ENCODE peak calls at places on chromosomes 3 and 15, in nine cellular contexts. One of them, this sample, is unnamed.

GRCh38 chr15:94174399-94174802 is 57.0 kb upstream of the MCTP2 start:
- DNase-seq in fibroblast of the aortic adventitia: no peak
- DNase-seq in kidney epithelial cell: peak
- DNase-seq in Peyer's patch: no peak
- DNase-seq in ovary: no peak
- DNase-seq in mammary epithelial cell: peak
- DNase-seq in uterus: no peak
- DNase-seq in hepatocyte: no peak
- DNase-seq in heart right ventricle: no peak
- DNase-seq in this sample: no peak

GRCh38 chr15:62847900-62848489 is 194.6 kb upstream of the TPM1 start:
- DNase-seq in fibroblast of the aortic adventitia: peak
- DNase-seq in kidney epithelial cell: no peak
- DNase-seq in Peyer's patch: peak
- DNase-seq in ovary: peak
- DNase-seq in mammary epithelial cell: peak
- DNase-seq in uterus: peak
- DNase-seq in hepatocyte: peak
- DNase-seq in heart right ventricle: peak
- DNase-seq in this sample: peak

GRCh38 chr3:164450276-164450905 is 627.9 kb downstream of the SI start:
- DNase-seq in fibroblast of the aortic adventitia: peak
- DNase-seq in kidney epithelial cell: no peak
- DNase-seq in Peyer's patch: no peak
- DNase-seq in ovary: no peak
- DNase-seq in mammary epithelial cell: no peak
- DNase-seq in uterus: peak
- DNase-seq in hepatocyte: no peak
- DNase-seq in heart right ventricle: no peak
- DNase-seq in this sample: no peak

GRCh38 chr3:157142315-157142714 is 17.6 kb downstream of the CCNL1 start:
- DNase-seq in fibroblast of the aortic adventitia: no peak
- DNase-seq in kidney epithelial cell: no peak
- DNase-seq in Peyer's patch: no peak
- DNase-seq in ovary: no peak
- DNase-seq in mammary epithelial cell: no peak
- DNase-seq in uterus: no peak
- DNase-seq in hepatocyte: no peak
- DNase-seq in heart right ventricle: no peak
- DNase-seq in this sample: no peak

GRCh38 chr3:50714953-50715352 is 40.2 kb downstream of the DOCK3 start:
- DNase-seq in fibroblast of the aortic adventitia: no peak
- DNase-seq in kidney epithelial cell: no peak
- DNase-seq in Peyer's patch: no peak
- DNase-seq in ovary: no peak
- DNase-seq in mammary epithelial cell: peak
- DNase-seq in uterus: no peak
- DNase-seq in hepatocyte: peak
- DNase-seq in heart right ventricle: no peak
- DNase-seq in this sample: no peak

GRCh38 chr15:45314960-45315359 is 62.9 kb downstream of the SLC28A2 start:
- DNase-seq in fibroblast of the aortic adventitia: peak
- DNase-seq in kidney epithelial cell: no peak
- DNase-seq in Peyer's patch: no peak
- DNase-seq in ovary: no peak
- DNase-seq in mammary epithelial cell: no peak
- DNase-seq in uterus: no peak
- DNase-seq in hepatocyte: peak
- DNase-seq in heart right ventricle: no peak
- DNase-seq in this sample: no peak

GRCh38 chr3:57145852-57146251 is 19.3 kb downstream of the IL17RD start:
- DNase-seq in fibroblast of the aortic adventitia: no peak
- DNase-seq in kidney epithelial cell: no peak
- DNase-seq in Peyer's patch: no peak
- DNase-seq in ovary: no peak
- DNase-seq in mammary epithelial cell: no peak
- DNase-seq in uterus: no peak
- DNase-seq in hepatocyte: no peak
- DNase-seq in heart right ventricle: no peak
- DNase-seq in this sample: no peak

GRCh38 chr15:89728254-89728653 is 22.8 kb downstream of the MESP1 start:
- DNase-seq in fibroblast of the aortic adventitia: peak
- DNase-seq in kidney epithelial cell: no peak
- DNase-seq in Peyer's patch: no peak
- DNase-seq in ovary: no peak
- DNase-seq in mammary epithelial cell: no peak
- DNase-seq in uterus: peak
- DNase-seq in hepatocyte: peak
- DNase-seq in heart right ventricle: no peak
- DNase-seq in this sample: no peak

GRCh38 chr3:188365184-188365583 is 211.2 kb downstream of the LPP start:
- DNase-seq in fibroblast of the aortic adventitia: no peak
- DNase-seq in kidney epithelial cell: no peak
- DNase-seq in Peyer's patch: no peak
- DNase-seq in ovary: no peak
- DNase-seq in mammary epithelial cell: no peak
- DNase-seq in uterus: no peak
- DNase-seq in hepatocyte: no peak
- DNase-seq in heart right ventricle: no peak
- DNase-seq in this sample: no peak

GRCh38 chr3:48623851-48624547 is 2.4 kb upstream of the TMEM89 start:
- DNase-seq in fibroblast of the aortic adventitia: no peak
- DNase-seq in kidney epithelial cell: no peak
- DNase-seq in Peyer's patch: no peak
- DNase-seq in ovary: no peak
- DNase-seq in mammary epithelial cell: no peak
- DNase-seq in uterus: no peak
- DNase-seq in hepatocyte: no peak
- DNase-seq in heart right ventricle: no peak
- DNase-seq in this sample: no peak

GRCh38 chr3:154229217-154229590 is 95.1 kb downstream of the DHX36 start:
- DNase-seq in fibroblast of the aortic adventitia: no peak
- DNase-seq in kidney epithelial cell: no peak
- DNase-seq in Peyer's patch: no peak
- DNase-seq in ovary: no peak
- DNase-seq in mammary epithelial cell: peak
- DNase-seq in uterus: no peak
- DNase-seq in hepatocyte: peak
- DNase-seq in heart right ventricle: no peak
- DNase-seq in this sample: no peak

GRCh38 chr3:37097776-37098175 is 76.6 kb downstream of the LRRFIP2 start:
- DNase-seq in fibroblast of the aortic adventitia: no peak
- DNase-seq in kidney epithelial cell: no peak
- DNase-seq in Peyer's patch: no peak
- DNase-seq in ovary: no peak
- DNase-seq in mammary epithelial cell: no peak
- DNase-seq in uterus: no peak
- DNase-seq in hepatocyte: no peak
- DNase-seq in heart right ventricle: no peak
- DNase-seq in this sample: no peak

GRCh38 chr3:147120029-147120428 is 286.3 kb downstream of the ZIC4 start:
- DNase-seq in fibroblast of the aortic adventitia: peak
- DNase-seq in kidney epithelial cell: no peak
- DNase-seq in Peyer's patch: no peak
- DNase-seq in ovary: no peak
- DNase-seq in mammary epithelial cell: no peak
- DNase-seq in uterus: no peak
- DNase-seq in hepatocyte: peak
- DNase-seq in heart right ventricle: no peak
- DNase-seq in this sample: no peak

GRCh38 chr3:132972333-132972732 is 65.9 kb upstream of the TMEM108 start:
- DNase-seq in fibroblast of the aortic adventitia: no peak
- DNase-seq in kidney epithelial cell: no peak
- DNase-seq in Peyer's patch: no peak
- DNase-seq in ovary: no peak
- DNase-seq in mammary epithelial cell: peak
- DNase-seq in uterus: no peak
- DNase-seq in hepatocyte: no peak
- DNase-seq in heart right ventricle: no peak
- DNase-seq in this sample: no peak

GRCh38 chr15:75214293-75215096 is 12.8 kb downstream of the C15orf39 start:
- DNase-seq in fibroblast of the aortic adventitia: no peak
- DNase-seq in kidney epithelial cell: no peak
- DNase-seq in Peyer's patch: no peak
- DNase-seq in ovary: peak
- DNase-seq in mammary epithelial cell: no peak
- DNase-seq in uterus: no peak
- DNase-seq in hepatocyte: no peak
- DNase-seq in heart right ventricle: no peak
- DNase-seq in this sample: no peak

GRCh38 chr15:64611085-64611484 is 150.7 kb downstream of the ZNF609 start:
- DNase-seq in fibroblast of the aortic adventitia: no peak
- DNase-seq in kidney epithelial cell: no peak
- DNase-seq in Peyer's patch: no peak
- DNase-seq in ovary: no peak
- DNase-seq in mammary epithelial cell: no peak
- DNase-seq in uterus: no peak
- DNase-seq in hepatocyte: no peak
- DNase-seq in heart right ventricle: no peak
- DNase-seq in this sample: no peak

GRCh38 chr15:64614519-64614918 is 154.1 kb downstream of the ZNF609 start:
- DNase-seq in fibroblast of the aortic adventitia: no peak
- DNase-seq in kidney epithelial cell: no peak
- DNase-seq in Peyer's patch: no peak
- DNase-seq in ovary: no peak
- DNase-seq in mammary epithelial cell: no peak
- DNase-seq in uterus: no peak
- DNase-seq in hepatocyte: no peak
- DNase-seq in heart right ventricle: no peak
- DNase-seq in this sample: no peak

GRCh38 chr15:64610257-64610919 is 150.0 kb downstream of the ZNF609 start:
- DNase-seq in fibroblast of the aortic adventitia: no peak
- DNase-seq in kidney epithelial cell: no peak
- DNase-seq in Peyer's patch: no peak
- DNase-seq in ovary: peak
- DNase-seq in mammary epithelial cell: no peak
- DNase-seq in uterus: no peak
- DNase-seq in hepatocyte: no peak
- DNase-seq in heart right ventricle: no peak
- DNase-seq in this sample: no peak
- H3K4me3 ChIP-seq in fibroblast of the aortic adventitia: no peak
- H3K4me3 ChIP-seq in kidney epithelial cell: no peak
- H3K4me3 ChIP-seq in Peyer's patch: no peak
- H3K4me3 ChIP-seq in ovary: no peak
- H3K4me3 ChIP-seq in mammary epithelial cell: no peak
- H3K4me3 ChIP-seq in uterus: no peak
- H3K4me3 ChIP-seq in hepatocyte: no peak
- H3K4me3 ChIP-seq in heart right ventricle: no peak
- H3K4me3 ChIP-seq in this sample: no peak

DNA sequence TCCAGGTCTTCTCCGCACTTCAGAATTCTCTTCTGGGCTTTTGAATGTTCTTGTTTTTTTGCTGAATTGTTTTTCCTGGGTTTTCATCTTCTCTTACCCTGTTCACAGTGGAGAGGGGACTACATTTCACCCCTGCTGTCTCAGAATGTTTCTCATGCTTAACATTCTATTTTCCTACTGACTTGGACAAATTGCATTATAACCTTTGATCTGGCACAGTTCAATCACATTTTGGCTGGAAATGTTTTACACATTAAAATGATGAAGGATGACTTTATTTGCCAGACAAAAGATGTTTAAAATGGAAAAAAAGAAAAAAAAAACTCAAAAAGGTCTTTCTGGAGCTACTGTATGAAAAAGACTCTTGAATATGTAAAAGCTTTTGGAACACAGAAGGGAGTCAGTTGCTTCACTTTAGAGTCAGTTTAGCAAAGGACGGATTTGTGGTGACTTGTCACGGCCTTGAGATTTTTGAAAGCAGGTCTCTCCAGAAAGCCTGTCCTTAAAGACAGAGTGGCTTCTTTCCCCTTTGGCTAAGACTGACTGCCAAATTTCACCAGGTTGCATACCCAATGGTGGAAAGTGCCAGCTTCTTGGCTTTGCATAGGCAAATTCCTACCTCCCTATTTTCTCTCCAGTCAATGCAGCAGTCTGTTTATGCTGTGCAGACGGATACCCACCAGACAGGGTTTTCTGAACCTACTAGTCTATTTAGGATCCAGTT is 401.0 kb upstream of the TBL1XR1 start:
- DNase-seq in fibroblast of the aortic adventitia: peak
- DNase-seq in kidney epithelial cell: no peak
- DNase-seq in Peyer's patch: no peak
- DNase-seq in ovary: no peak
- DNase-seq in mammary epithelial cell: no peak
- DNase-seq in uterus: no peak
- DNase-seq in hepatocyte: no peak
- DNase-seq in heart right ventricle: no peak
- DNase-seq in this sample: no peak
- H3K4me3 ChIP-seq in fibroblast of the aortic adventitia: no peak
- H3K4me3 ChIP-seq in kidney epithelial cell: no peak
- H3K4me3 ChIP-seq in Peyer's patch: no peak
- H3K4me3 ChIP-seq in ovary: no peak
- H3K4me3 ChIP-seq in mammary epithelial cell: no peak
- H3K4me3 ChIP-seq in uterus: no peak
- H3K4me3 ChIP-seq in hepatocyte: no peak
- H3K4me3 ChIP-seq in heart right ventricle: no peak
- H3K4me3 ChIP-seq in this sample: no peak

DNA sequence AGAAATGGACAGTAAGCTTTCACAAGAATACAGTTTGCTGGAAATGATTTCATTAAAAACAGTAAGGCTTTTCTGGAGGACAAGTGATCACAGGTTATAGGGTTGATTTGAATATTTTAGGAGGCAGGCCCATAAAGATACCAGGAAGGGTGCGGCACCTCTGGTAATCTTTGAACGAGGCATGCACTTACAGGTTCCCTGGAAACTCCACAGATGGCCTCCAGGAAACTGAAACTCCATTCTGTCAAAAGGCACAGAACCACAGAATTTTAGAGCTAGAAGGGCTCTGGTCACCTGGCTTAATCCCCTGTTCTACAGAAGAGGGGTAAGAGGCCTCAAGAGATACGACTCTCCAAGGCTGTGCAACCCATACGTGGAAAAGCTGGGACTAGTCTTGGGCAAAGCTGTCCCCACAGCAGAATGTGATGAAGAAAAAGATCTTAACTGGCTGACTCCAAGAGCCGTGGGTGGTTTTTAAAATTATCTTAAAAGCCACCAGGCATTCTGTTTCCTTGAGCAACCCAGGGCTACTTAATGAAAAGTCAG is 1.2 kb downstream of the STARD5 start:
- DNase-seq in fibroblast of the aortic adventitia: no peak
- DNase-seq in kidney epithelial cell: no peak
- DNase-seq in Peyer's patch: peak
- DNase-seq in ovary: no peak
- DNase-seq in mammary epithelial cell: peak
- DNase-seq in uterus: no peak
- DNase-seq in hepatocyte: no peak
- DNase-seq in heart right ventricle: no peak
- DNase-seq in this sample: no peak
- H3K4me3 ChIP-seq in fibroblast of the aortic adventitia: peak
- H3K4me3 ChIP-seq in kidney epithelial cell: no peak
- H3K4me3 ChIP-seq in Peyer's patch: no peak
- H3K4me3 ChIP-seq in ovary: peak
- H3K4me3 ChIP-seq in mammary epithelial cell: peak
- H3K4me3 ChIP-seq in uterus: peak
- H3K4me3 ChIP-seq in hepatocyte: no peak
- H3K4me3 ChIP-seq in heart right ventricle: no peak
- H3K4me3 ChIP-seq in this sample: peak

GRCh38 chr15:70584838-70585706 is 178.3 kb downstream of the UACA start:
- DNase-seq in fibroblast of the aortic adventitia: no peak
- DNase-seq in kidney epithelial cell: peak
- DNase-seq in Peyer's patch: peak
- DNase-seq in ovary: no peak
- DNase-seq in mammary epithelial cell: peak
- DNase-seq in uterus: no peak
- DNase-seq in hepatocyte: peak
- DNase-seq in heart right ventricle: no peak
- DNase-seq in this sample: no peak
- H3K4me3 ChIP-seq in fibroblast of the aortic adventitia: no peak
- H3K4me3 ChIP-seq in kidney epithelial cell: peak
- H3K4me3 ChIP-seq in Peyer's patch: no peak
- H3K4me3 ChIP-seq in ovary: no peak
- H3K4me3 ChIP-seq in mammary epithelial cell: peak
- H3K4me3 ChIP-seq in uterus: no peak
- H3K4me3 ChIP-seq in hepatocyte: peak
- H3K4me3 ChIP-seq in heart right ventricle: peak
- H3K4me3 ChIP-seq in this sample: peak